ENCODE peak calls at places on chromosome 11, in seven cellular contexts. J is endothelial cell; M is activated effector memory CD4-positive, alpha-beta T cell treated with anti-CD3 and anti-CD28 coated beads, Interleukin-2, amount 50 U/mL, for 16 hours; I is right cardiac atrium; G is left cardiac atrium; L is activated CD4-positive, alpha-beta T cell treated with anti-CD3 and anti-CD28 coated beads, Interleukin-2, amount 10 ng/mL, durations not matched to agents 7 days and 5 days; R is renal cortical epithelial cell. U is an unnamed sample.

GRCh38 chr11:131762346-131763110 is 392.1 kb downstream of the NTM start:
- DNase-seq in J (no peak), M (no peak), I (no peak), G (no peak), L (no peak), R (no peak), U (no peak)

GRCh38 chr11:68354181-68354872 is 41.9 kb downstream of the LRP5 start:
- DNase-seq in J (no peak), M (no peak), I (peak), G (peak), L (no peak), R (peak), U (peak)

GRCh38 chr11:128790200-128790599 is 76.9 kb downstream of the KCNJ1 start:
- DNase-seq in J (no peak), M (no peak), I (peak), G (peak), L (no peak), R (no peak), U (no peak)

GRCh38 chr11:35005156-35005780 is 88.8 kb downstream of the PDHX start:
- DNase-seq in J (no peak), M (no peak), I (no peak), G (no peak), L (no peak), R (peak), U (no peak)

GRCh38 chr11:111512296-111513239 is at the start of gene BTG4:
- DNase-seq in J (peak), M (peak), I (peak), G (peak), L (peak), R (no peak), U (no peak)

GRCh38 chr11:113378692-113379091 is 8.9 kb upstream of the ANKK1 start:
- DNase-seq in J (no peak), M (no peak), I (no peak), G (no peak), L (no peak), R (no peak), U (no peak)

GRCh38 chr11:28675183-28675582 is 567.0 kb downstream of the METTL15 start:
- DNase-seq in J (no peak), M (no peak), I (no peak), G (no peak), L (no peak), R (no peak), U (no peak)

GRCh38 chr11:133930767-133931448 is 25.9 kb downstream of the IGSF9B start:
- DNase-seq in J (peak), M (no peak), I (no peak), G (no peak), L (no peak), R (no peak), U (no peak)

GRCh38 chr11:44301856-44302231 is 8.1 kb downstream of the ALX4 start:
- DNase-seq in J (no peak), M (no peak), I (no peak), G (no peak), L (no peak), R (peak), U (no peak)